ENCODE peak calls at places on chromosomes 11 and 22, in four cellular contexts. H is IMR-90; C is heart left ventricle; J is CD4-positive, alpha-beta memory T cell. O is an unnamed sample.

GRCh38 chr11:28346721-28347120 is 238.5 kb downstream of the METTL15 start:
- DNase-seq in H (no peak), C (no peak), J (no peak), O (peak; percentile 38)

GRCh38 chr11:119324124-119324665 is 7.3 kb upstream of the MCAM start:
- DNase-seq in H (no peak), C (no peak), J (no peak), O (no peak)

GRCh38 chr22:27609411-27610029 is 192.0 kb downstream of the MN1 start:
- DNase-seq in H (no peak), C (no peak), J (no peak), O (no peak)

GRCh38 chr22:19669570-19669969 is 44.7 kb upstream of the SEPTIN5 start:
- DNase-seq in H (no peak), C (peak; percentile 70), J (no peak), O (no peak)

GRCh38 chr22:44979154-44979553 is 30.7 kb downstream of the PHF21B start:
- DNase-seq in H (no peak), C (no peak), J (no peak), O (no peak)

GRCh38 chr11:2528301-2529050 is 83.7 kb downstream of the KCNQ1 start:
- DNase-seq in H (no peak), C (peak; percentile 17), J (no peak), O (no peak)

GRCh38 chr11:45079943-45080719 is 66.3 kb upstream of the PRDM11 start:
- DNase-seq in H (no peak), C (no peak), J (peak; percentile 61), O (peak; percentile 94)

GRCh38 chr22:44957267-44957905 is 52.4 kb downstream of the PHF21B start:
- DNase-seq in H (peak; percentile 6), C (no peak), J (no peak), O (no peak)

GRCh38 chr11:116148056-116148455 is 624.7 kb downstream of the BUD13 start:
- DNase-seq in H (no peak), C (no peak), J (no peak), O (no peak)

GRCh38 chr11:13972033-13972910 is 9.7 kb downstream of the SPON1 start:
- DNase-seq in H (peak; percentile 22), C (no peak), J (no peak), O (no peak)

GRCh38 chr22:40541300-40541699 is 95.2 kb downstream of the MRTFA start:
- DNase-seq in H (no peak), C (no peak), J (no peak), O (no peak)

GRCh38 chr11:72217856-72218745 is 1.5 kb downstream of the FOLR2 start:
- DNase-seq in H (no peak), C (no peak), J (no peak), O (no peak)

GRCh38 chr22:42716649-42717127 is 4.0 kb downstream of the A4GALT start:
- DNase-seq in H (no peak), C (no peak), J (no peak), O (no peak)

GRCh38 chr11:3220101-3220500 is 1.5 kb upstream of the MRGPRG start:
- DNase-seq in H (no peak), C (no peak), J (no peak), O (no peak)

GRCh38 chr11:100619484-100619883 is 67.6 kb upstream of the ARHGAP42 start:
- DNase-seq in H (peak; percentile 58), C (no peak), J (no peak), O (no peak)

GRCh38 chr11:46200537-46201281 is 76.8 kb upstream of the CREB3L1 start:
- DNase-seq in H (peak; percentile 7), C (no peak), J (no peak), O (no peak)

GRCh38 chr22:36107436-36107835 is 53.1 kb downstream of the APOL3 start:
- DNase-seq in H (no peak), C (no peak), J (no peak), O (no peak)

GRCh38 chr11:29395555-29396072 is 621.2 kb downstream of the KCNA4 start:
- DNase-seq in H (no peak), C (no peak), J (no peak), O (no peak)

GRCh38 chr11:112961146-112961668 is at the start of gene NCAM1:
- DNase-seq in H (peak; percentile 23), C (peak; percentile 92), J (peak; percentile 2), O (peak; percentile 77)

GRCh38 chr22:35413624-35414023 is 13.7 kb downstream of the MCM5 start:
- DNase-seq in H (no peak), C (no peak), J (no peak), O (no peak)

GRCh38 chr11:19553683-19554333 is 158.8 kb upstream of the NAV2 start:
- DNase-seq in H (peak; percentile 62), C (peak; percentile 85), J (peak; percentile 35), O (peak; percentile 64)

GRCh38 chr11:116373107-116373506 is 399.7 kb downstream of the BUD13 start:
- DNase-seq in H (no peak), C (no peak), J (no peak), O (no peak)

GRCh38 chr11:26946209-26946828 is 47.6 kb upstream of the FIBIN start:
- DNase-seq in H (peak; percentile 69), C (no peak), J (no peak), O (no peak)

DNA sequence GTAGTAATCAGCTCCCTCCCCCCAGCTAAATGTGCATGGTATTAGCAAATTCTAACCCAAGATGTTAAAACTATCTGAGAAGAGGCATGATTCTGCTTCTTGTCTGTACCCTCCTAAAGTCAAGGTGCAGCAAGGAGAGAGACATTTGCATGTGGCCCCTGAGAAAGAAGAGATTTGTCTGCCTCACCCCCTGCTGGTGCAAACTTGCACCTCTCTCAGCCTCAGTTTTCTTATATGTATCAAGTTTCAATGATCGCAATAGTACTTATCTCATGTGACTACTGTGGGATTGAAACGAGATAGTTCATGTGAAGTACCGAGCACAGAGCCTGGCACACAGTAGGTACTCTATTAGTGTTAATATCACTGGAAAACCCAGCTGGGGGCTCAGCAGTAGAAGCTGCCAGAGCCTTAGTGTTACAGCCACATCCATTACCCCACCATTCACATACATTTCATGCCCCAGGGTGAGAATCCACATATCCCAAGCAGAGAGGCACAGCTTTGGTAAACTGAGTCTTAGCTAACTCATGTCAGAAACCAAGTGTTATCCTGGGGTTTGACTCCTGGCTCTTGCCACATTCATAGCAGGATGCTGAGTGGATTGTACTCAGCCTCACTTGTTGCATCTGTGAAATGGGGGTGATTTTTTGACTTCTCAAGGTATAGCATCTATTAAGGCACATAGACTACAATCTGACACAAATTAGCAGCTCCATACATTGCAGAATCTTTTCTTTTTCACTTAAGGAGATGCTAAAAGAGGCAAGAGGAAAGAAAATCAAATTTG is 24.9 kb downstream of the CD44 start:
- DNase-seq in H (peak; percentile 31), C (no peak), J (peak; percentile 60), O (peak; percentile 82)
- H3K4me3 ChIP-seq in H (no peak overlapping the region), C (no peak overlapping the region), J (peak overlapping the region; percentile 15), O (no peak overlapping the region)

DNA sequence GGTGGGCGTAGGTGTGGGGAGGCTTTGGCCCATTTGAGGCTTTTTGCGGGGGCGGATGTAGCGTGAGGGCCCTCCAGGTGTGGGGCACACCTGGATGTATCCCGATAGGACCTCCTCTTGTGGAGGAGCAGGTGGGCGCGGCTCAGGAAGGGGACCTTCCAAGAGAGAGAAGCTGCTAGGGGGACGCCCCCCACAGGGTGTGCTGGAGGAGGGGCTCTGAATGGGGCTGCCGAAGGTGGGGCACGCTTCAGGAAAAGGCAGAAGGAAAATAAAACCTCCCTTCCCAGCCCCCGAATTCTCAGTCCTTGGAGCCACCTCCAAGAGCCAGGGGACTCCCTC is 621 bp downstream of the SGSM1 start:
- DNase-seq in H (no peak), C (no peak), J (no peak), O (no peak)
- H3K4me3 ChIP-seq in H (no peak overlapping the region), C (peak overlapping the region; percentile 76), J (peak overlapping the region; percentile 54), O (no peak overlapping the region)

GRCh38 chr22:39449708-39450107 is 7.1 kb upstream of the MGAT3 start:
- DNase-seq in H (no peak), C (no peak), J (no peak), O (no peak)

GRCh38 chr22:39450258-39450955 is 6.4 kb upstream of the MGAT3 start:
- DNase-seq in H (no peak), C (no peak), J (no peak), O (no peak)

GRCh38 chr22:39446239-39446721 is 10.5 kb upstream of the MGAT3 start:
- DNase-seq in H (no peak), C (no peak), J (no peak), O (no peak)

GRCh38 chr22:39444937-39445465 is 11.8 kb upstream of the MGAT3 start:
- DNase-seq in H (no peak), C (no peak), J (no peak), O (no peak)

DNA sequence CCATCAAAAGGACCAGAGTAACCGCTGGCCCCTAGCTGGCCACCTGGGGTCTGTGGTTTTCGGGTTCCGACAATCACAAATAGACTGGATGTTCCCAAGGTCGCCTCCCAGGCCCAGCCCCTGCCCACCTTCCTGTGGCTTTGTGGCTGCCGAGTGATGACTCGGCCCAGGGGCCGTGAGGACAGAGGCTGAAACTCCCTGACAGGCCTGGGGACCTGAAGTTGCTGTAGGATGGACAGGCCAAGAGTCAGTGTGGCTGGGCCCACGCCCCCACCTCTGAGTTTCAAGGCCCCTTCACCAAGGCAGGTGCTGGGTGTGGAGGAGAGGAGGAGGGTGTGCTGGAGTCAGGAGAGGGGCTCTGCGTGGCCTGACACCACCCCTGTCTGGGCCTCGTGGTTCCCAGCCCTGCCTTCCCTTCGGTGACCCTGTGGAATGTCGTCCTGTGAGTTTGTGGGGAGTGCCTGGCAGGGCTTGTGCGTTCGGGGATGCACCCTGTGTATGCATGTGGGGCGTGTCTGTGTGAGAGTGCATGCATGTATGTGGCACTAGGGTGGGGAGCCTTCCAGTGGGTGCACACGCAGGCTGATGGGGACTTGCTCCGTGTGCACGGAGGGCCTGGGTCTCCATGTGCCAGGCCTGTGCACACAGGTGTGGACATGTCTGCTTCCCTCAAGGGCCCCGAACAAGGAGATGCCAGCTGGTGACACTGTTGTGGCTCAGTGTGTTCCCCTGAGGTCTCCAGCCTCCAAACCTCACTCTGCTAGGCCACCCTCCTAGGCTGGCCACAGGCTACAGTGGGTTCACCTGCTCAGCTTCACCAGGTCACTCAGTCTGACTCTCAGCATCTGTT is 8.4 kb upstream of the MGAT3 start:
- DNase-seq in H (no peak), C (no peak), J (no peak), O (no peak)
- H3K4me3 ChIP-seq in H (no peak overlapping the region), C (no peak overlapping the region), J (no peak overlapping the region), O (no peak overlapping the region)

GRCh38 chr11:11978792-11979486 is 29.5 kb downstream of the DKK3 start:
- DNase-seq in H (peak; percentile 80), C (peak; percentile 96), J (no peak), O (no peak)

GRCh38 chr11:11980200-11980599 is 28.2 kb downstream of the DKK3 start:
- DNase-seq in H (no peak), C (no peak), J (no peak), O (no peak)

GRCh38 chr11:11978098-11978637 is 30.3 kb downstream of the DKK3 start:
- DNase-seq in H (no peak), C (no peak), J (no peak), O (no peak)

GRCh38 chr11:11980841-11981308 is 27.6 kb downstream of the DKK3 start:
- DNase-seq in H (peak; percentile 55), C (no peak), J (no peak), O (no peak)

DNA sequence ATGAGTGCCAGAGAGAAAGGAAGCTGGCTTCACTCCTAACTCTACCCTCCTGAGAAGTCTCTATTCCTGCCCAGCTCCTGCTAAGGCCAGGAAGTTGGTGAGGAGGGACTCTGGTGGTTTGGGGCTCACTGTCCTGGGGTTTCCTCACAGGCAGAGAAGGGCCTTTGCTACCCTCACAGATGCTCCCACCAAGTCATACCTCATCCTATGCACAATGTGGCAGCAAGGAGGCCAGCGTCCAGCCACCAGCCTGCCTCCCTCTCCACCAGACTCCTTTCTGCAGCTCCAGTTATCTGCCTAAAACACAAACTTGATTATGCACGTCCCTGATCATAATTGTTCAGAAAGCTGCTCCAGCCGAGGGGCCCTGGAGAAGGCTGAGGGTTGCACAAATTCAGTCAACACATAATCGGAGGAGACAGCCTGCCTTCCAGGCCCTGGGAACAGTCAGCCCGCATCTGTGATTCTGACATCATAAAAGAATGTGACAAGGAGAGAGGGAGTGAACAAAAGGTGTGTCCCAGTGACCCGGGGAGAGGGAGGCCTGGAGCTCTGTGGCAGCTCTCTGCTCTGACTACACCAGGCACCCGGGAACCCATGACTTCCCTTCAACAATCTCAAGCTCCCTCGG is 28.8 kb downstream of the DKK3 start:
- DNase-seq in H (peak; percentile 81), C (peak; percentile 77), J (no peak), O (no peak)
- H3K4me3 ChIP-seq in H (no peak overlapping the region), C (no peak overlapping the region), J (no peak overlapping the region), O (no peak overlapping the region)

O was measured in Jurkat, Clone E6-1.